ENCODE peak calls at places on chromosomes 12 and 14, in seven cellular contexts. One of them, this sample, is unnamed.
A peak's percentile ranks its signal among the peaks of the same experiment; 100 is the strongest.

GRCh38 chr14:67031920-67032774 is 157.1 kb upstream of the GARIN2 start:
- DNase-seq in Peyer's patch: no peak
- DNase-seq in CD8-positive, alpha-beta T cell: no peak
- DNase-seq in tibial artery: no peak
- DNase-seq in OCI-LY7: no peak
- DNase-seq in heart right ventricle: no peak
- DNase-seq in CD8-positive, alpha-beta memory T cell: no peak
- DNase-seq in this sample: no peak

GRCh38 chr14:23307687-23308644 is 1.3 kb downstream of the BCL2L2 start:
- DNase-seq in Peyer's patch: no peak
- DNase-seq in CD8-positive, alpha-beta T cell: no peak
- DNase-seq in tibial artery: no peak
- DNase-seq in OCI-LY7: no peak
- DNase-seq in heart right ventricle: no peak
- DNase-seq in CD8-positive, alpha-beta memory T cell: no peak
- DNase-seq in this sample: peak; percentile 21

GRCh38 chr14:21096889-21097615 is 1.4 kb downstream of the ZNF219 start:
- DNase-seq in Peyer's patch: no peak
- DNase-seq in CD8-positive, alpha-beta T cell: no peak
- DNase-seq in tibial artery: no peak
- DNase-seq in OCI-LY7: no peak
- DNase-seq in heart right ventricle: no peak
- DNase-seq in CD8-positive, alpha-beta memory T cell: no peak
- DNase-seq in this sample: no peak

GRCh38 chr12:76621582-76622024 is 62.0 kb upstream of the OSBPL8 start:
- DNase-seq in Peyer's patch: peak; percentile 90
- DNase-seq in CD8-positive, alpha-beta T cell: peak; percentile 46
- DNase-seq in tibial artery: peak; percentile 75
- DNase-seq in OCI-LY7: peak; percentile 63
- DNase-seq in heart right ventricle: no peak
- DNase-seq in CD8-positive, alpha-beta memory T cell: peak; percentile 75
- DNase-seq in this sample: peak; percentile 75

GRCh38 chr14:69695664-69696527 is 71.0 kb upstream of the SRSF5 start:
- DNase-seq in Peyer's patch: peak; percentile 71
- DNase-seq in CD8-positive, alpha-beta T cell: no peak
- DNase-seq in tibial artery: no peak
- DNase-seq in OCI-LY7: peak; percentile 54
- DNase-seq in heart right ventricle: no peak
- DNase-seq in CD8-positive, alpha-beta memory T cell: no peak
- DNase-seq in this sample: peak; percentile 39

GRCh38 chr12:45732250-45732649 is 2.7 kb downstream of the ARID2 start:
- DNase-seq in Peyer's patch: no peak
- DNase-seq in CD8-positive, alpha-beta T cell: no peak
- DNase-seq in tibial artery: no peak
- DNase-seq in OCI-LY7: peak; percentile 66
- DNase-seq in heart right ventricle: no peak
- DNase-seq in CD8-positive, alpha-beta memory T cell: no peak
- DNase-seq in this sample: no peak

GRCh38 chr14:44898547-44898946 is 63.2 kb downstream of the KLHL28 start:
- DNase-seq in Peyer's patch: no peak
- DNase-seq in CD8-positive, alpha-beta T cell: no peak
- DNase-seq in tibial artery: no peak
- DNase-seq in OCI-LY7: no peak
- DNase-seq in heart right ventricle: no peak
- DNase-seq in CD8-positive, alpha-beta memory T cell: no peak
- DNase-seq in this sample: no peak

GRCh38 chr12:64522316-64522715 is 70.4 kb downstream of the TBK1 start:
- DNase-seq in Peyer's patch: no peak
- DNase-seq in CD8-positive, alpha-beta T cell: no peak
- DNase-seq in tibial artery: no peak
- DNase-seq in OCI-LY7: no peak
- DNase-seq in heart right ventricle: no peak
- DNase-seq in CD8-positive, alpha-beta memory T cell: no peak
- DNase-seq in this sample: peak; percentile 53

GRCh38 chr14:92926931-92927330 is 4.0 kb downstream of the CHGA start:
- DNase-seq in Peyer's patch: no peak
- DNase-seq in CD8-positive, alpha-beta T cell: no peak
- DNase-seq in tibial artery: no peak
- DNase-seq in OCI-LY7: no peak
- DNase-seq in heart right ventricle: no peak
- DNase-seq in CD8-positive, alpha-beta memory T cell: no peak
- DNase-seq in this sample: no peak

GRCh38 chr12:124386059-124386458 is 91.2 kb downstream of the RFLNA start:
- DNase-seq in Peyer's patch: no peak
- DNase-seq in CD8-positive, alpha-beta T cell: no peak
- DNase-seq in tibial artery: no peak
- DNase-seq in OCI-LY7: no peak
- DNase-seq in heart right ventricle: peak; percentile 69
- DNase-seq in CD8-positive, alpha-beta memory T cell: no peak
- DNase-seq in this sample: no peak

DNA sequence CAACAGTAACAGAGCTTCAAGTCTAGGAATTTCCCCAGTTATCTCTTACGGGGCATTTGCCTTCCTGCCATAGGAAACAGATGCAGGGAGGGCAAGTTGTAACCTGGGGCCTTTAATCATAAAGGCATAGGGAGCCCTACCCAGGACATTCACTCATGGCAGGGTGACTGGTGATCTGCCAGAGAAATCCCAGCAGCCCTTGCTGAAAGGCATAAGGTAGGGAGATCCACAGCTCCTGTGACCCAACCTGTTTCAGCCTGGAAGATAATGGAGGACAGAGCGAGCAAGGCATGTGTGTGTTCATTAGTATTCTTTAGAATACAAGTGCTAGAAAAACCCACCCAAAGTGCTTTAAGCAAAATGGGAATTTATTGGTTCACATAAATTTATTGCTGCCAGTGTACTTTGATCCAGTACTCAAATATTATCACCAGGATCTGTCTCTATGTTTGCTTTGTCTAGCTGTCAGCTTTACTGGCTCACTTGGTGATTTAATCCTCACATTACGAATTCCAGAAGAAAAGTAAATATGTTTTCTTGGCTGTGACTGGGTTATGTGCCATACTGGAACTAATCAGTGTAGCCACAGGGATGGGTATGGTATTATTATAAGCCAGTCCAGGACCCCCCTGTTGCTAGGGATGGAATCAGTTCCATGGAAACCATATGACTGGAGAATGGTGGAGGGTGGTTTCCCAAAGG is 21.1 kb upstream of the AKAP6 start:
- DNase-seq in Peyer's patch: peak; percentile 72
- DNase-seq in CD8-positive, alpha-beta T cell: no peak
- DNase-seq in tibial artery: no peak
- DNase-seq in OCI-LY7: no peak
- DNase-seq in heart right ventricle: no peak
- DNase-seq in CD8-positive, alpha-beta memory T cell: no peak
- DNase-seq in this sample: no peak
- H3K4me3 ChIP-seq in Peyer's patch: no peak overlapping the region
- H3K4me3 ChIP-seq in CD8-positive, alpha-beta T cell: no peak overlapping the region
- H3K4me3 ChIP-seq in tibial artery: no peak overlapping the region
- H3K4me3 ChIP-seq in OCI-LY7: no peak overlapping the region
- H3K4me3 ChIP-seq in heart right ventricle: no peak overlapping the region
- H3K4me3 ChIP-seq in CD8-positive, alpha-beta memory T cell: no peak overlapping the region
- H3K4me3 ChIP-seq in this sample: no peak overlapping the region

GRCh38 chr14:79502751-79503148 is 708.6 kb downstream of the DIO2 start:
- DNase-seq in Peyer's patch: no peak
- DNase-seq in CD8-positive, alpha-beta T cell: no peak
- DNase-seq in tibial artery: no peak
- DNase-seq in OCI-LY7: no peak
- DNase-seq in heart right ventricle: no peak
- DNase-seq in CD8-positive, alpha-beta memory T cell: no peak
- DNase-seq in this sample: no peak
- H3K9me3 ChIP-seq in Peyer's patch: no peaks in the 10 kb centered on the region
- H3K9me3 ChIP-seq in CD8-positive, alpha-beta T cell: no peaks in the 10 kb centered on the region
- H3K9me3 ChIP-seq in tibial artery: no peaks in the 10 kb centered on the region
- H3K9me3 ChIP-seq in OCI-LY7: no peaks in the 10 kb centered on the region
- H3K9me3 ChIP-seq in heart right ventricle: no peaks in the 10 kb centered on the region
- H3K9me3 ChIP-seq in CD8-positive, alpha-beta memory T cell: no peaks in the 10 kb centered on the region
- H3K9me3 ChIP-seq in this sample: no peaks in the 10 kb centered on the region

GRCh38 chr14:97218713-97219355 is 421.7 kb downstream of the VRK1 start:
- DNase-seq in Peyer's patch: no peak
- DNase-seq in CD8-positive, alpha-beta T cell: peak; percentile 21
- DNase-seq in tibial artery: no peak
- DNase-seq in OCI-LY7: no peak
- DNase-seq in heart right ventricle: peak; percentile 7
- DNase-seq in CD8-positive, alpha-beta memory T cell: peak; percentile 58
- DNase-seq in this sample: no peak

GRCh38 chr14:97221572-97221971 is 424.4 kb downstream of the VRK1 start:
- DNase-seq in Peyer's patch: no peak
- DNase-seq in CD8-positive, alpha-beta T cell: no peak
- DNase-seq in tibial artery: no peak
- DNase-seq in OCI-LY7: no peak
- DNase-seq in heart right ventricle: no peak
- DNase-seq in CD8-positive, alpha-beta memory T cell: no peak
- DNase-seq in this sample: no peak

GRCh38 chr14:97217094-97217885 is 420.1 kb downstream of the VRK1 start:
- DNase-seq in Peyer's patch: no peak
- DNase-seq in CD8-positive, alpha-beta T cell: no peak
- DNase-seq in tibial artery: no peak
- DNase-seq in OCI-LY7: no peak
- DNase-seq in heart right ventricle: no peak
- DNase-seq in CD8-positive, alpha-beta memory T cell: no peak
- DNase-seq in this sample: no peak

GRCh38 chr14:97218336-97218712 is 421.1 kb downstream of the VRK1 start:
- DNase-seq in Peyer's patch: no peak
- DNase-seq in CD8-positive, alpha-beta T cell: no peak
- DNase-seq in tibial artery: no peak
- DNase-seq in OCI-LY7: no peak
- DNase-seq in heart right ventricle: no peak
- DNase-seq in CD8-positive, alpha-beta memory T cell: no peak
- DNase-seq in this sample: peak; percentile 3

GRCh38 chr14:97219356-97220017 is 422.3 kb downstream of the VRK1 start:
- DNase-seq in Peyer's patch: no peak
- DNase-seq in CD8-positive, alpha-beta T cell: no peak
- DNase-seq in tibial artery: no peak
- DNase-seq in OCI-LY7: no peak
- DNase-seq in heart right ventricle: no peak
- DNase-seq in CD8-positive, alpha-beta memory T cell: no peak
- DNase-seq in this sample: no peak
- H3K4me3 ChIP-seq in Peyer's patch: peak overlapping the region; percentile 42
- H3K4me3 ChIP-seq in CD8-positive, alpha-beta T cell: peak overlapping the region; percentile 77
- H3K4me3 ChIP-seq in tibial artery: no peak overlapping the region
- H3K4me3 ChIP-seq in OCI-LY7: no peak overlapping the region
- H3K4me3 ChIP-seq in heart right ventricle: peak overlapping the region; percentile 12
- H3K4me3 ChIP-seq in CD8-positive, alpha-beta memory T cell: peak overlapping the region; percentile 77
- H3K4me3 ChIP-seq in this sample: peak overlapping the region; percentile 34

GRCh38 chr12:132986001-132986884 is at the start of gene ZNF26:
- DNase-seq in Peyer's patch: peak; percentile 96
- DNase-seq in CD8-positive, alpha-beta T cell: peak; percentile 81
- DNase-seq in tibial artery: peak; percentile 93
- DNase-seq in OCI-LY7: peak; percentile 96
- DNase-seq in heart right ventricle: peak; percentile 89
- DNase-seq in CD8-positive, alpha-beta memory T cell: peak; percentile 91
- DNase-seq in this sample: peak; percentile 93

DNA sequence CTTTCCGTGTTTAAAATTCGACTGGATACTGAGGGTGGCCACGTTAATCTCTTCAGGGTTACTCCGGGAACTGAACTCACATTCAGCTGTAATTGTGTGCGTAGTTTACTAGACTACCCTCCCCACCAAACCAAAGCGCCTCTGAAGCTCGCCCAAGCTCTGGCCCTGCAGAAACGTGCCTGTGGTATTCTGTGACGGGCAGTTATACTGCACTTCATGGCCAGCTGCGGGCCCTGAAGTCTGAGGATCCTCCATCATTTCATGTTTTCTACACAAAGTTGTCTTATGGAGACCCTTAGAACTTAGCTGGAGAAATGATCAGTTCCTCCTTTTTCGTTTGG is 688 bp downstream of the ZNF26 start:
- DNase-seq in Peyer's patch: no peak
- DNase-seq in CD8-positive, alpha-beta T cell: no peak
- DNase-seq in tibial artery: no peak
- DNase-seq in OCI-LY7: peak; percentile 10
- DNase-seq in heart right ventricle: no peak
- DNase-seq in CD8-positive, alpha-beta memory T cell: no peak
- DNase-seq in this sample: no peak
- H3K9me3 ChIP-seq in Peyer's patch: no peaks in the 10 kb centered on the region
- H3K9me3 ChIP-seq in CD8-positive, alpha-beta T cell: no peaks in the 10 kb centered on the region
- H3K9me3 ChIP-seq in tibial artery: peaks cover 29% of the 10 kb centered on the region
- H3K9me3 ChIP-seq in OCI-LY7: peaks cover 30% of the 10 kb centered on the region
- H3K9me3 ChIP-seq in heart right ventricle: peaks cover 42% of the 10 kb centered on the region
- H3K9me3 ChIP-seq in CD8-positive, alpha-beta memory T cell: no peaks in the 10 kb centered on the region
- H3K9me3 ChIP-seq in this sample: no peaks in the 10 kb centered on the region

DNA sequence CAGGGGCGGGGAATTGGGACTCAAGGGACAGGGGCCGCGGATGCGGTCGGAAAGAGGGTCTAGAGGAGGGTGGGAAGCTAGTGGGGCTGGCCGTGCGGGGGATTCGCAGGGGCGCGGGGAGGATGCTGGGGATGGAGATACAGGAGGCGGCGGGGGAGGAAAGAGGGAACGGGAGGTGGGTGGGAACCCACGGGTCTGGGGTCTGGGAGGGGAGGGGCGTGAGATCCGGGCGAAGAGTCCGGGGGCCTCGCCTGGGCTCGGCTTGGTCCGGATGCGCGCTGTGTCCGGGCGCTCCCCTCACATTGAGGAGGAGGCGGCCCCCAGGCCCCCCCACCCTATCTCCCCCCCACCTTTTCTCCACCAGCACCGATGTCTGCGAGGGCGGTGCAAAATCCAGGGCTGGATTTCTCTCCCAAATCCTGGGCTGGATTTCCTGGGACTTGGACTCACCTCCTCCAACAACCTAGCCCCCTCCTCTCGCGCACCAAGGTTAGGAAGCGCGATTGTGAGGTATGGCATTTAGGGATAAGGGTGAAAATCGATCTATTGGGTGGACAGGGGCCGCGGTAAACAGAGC is at the start of gene AGAP2:
- DNase-seq in Peyer's patch: no peak
- DNase-seq in CD8-positive, alpha-beta T cell: no peak
- DNase-seq in tibial artery: no peak
- DNase-seq in OCI-LY7: no peak
- DNase-seq in heart right ventricle: no peak
- DNase-seq in CD8-positive, alpha-beta memory T cell: peak; percentile 46
- DNase-seq in this sample: peak; percentile 21
- H3K4me3 ChIP-seq in Peyer's patch: peak within 1 kb of the TSS; percentile 12
- H3K4me3 ChIP-seq in CD8-positive, alpha-beta T cell: peak within 1 kb of the TSS; percentile 18
- H3K4me3 ChIP-seq in tibial artery: peak within 1 kb of the TSS; percentile 21
- H3K4me3 ChIP-seq in OCI-LY7: no peak within 1 kb of the TSS
- H3K4me3 ChIP-seq in heart right ventricle: peak within 1 kb of the TSS; percentile 40
- H3K4me3 ChIP-seq in CD8-positive, alpha-beta memory T cell: no peak within 1 kb of the TSS
- H3K4me3 ChIP-seq in this sample: peak within 1 kb of the TSS; percentile 24

GRCh38 chr12:9731797-9732196 is 1.1 kb downstream of the CLECL1 start:
- DNase-seq in Peyer's patch: no peak
- DNase-seq in CD8-positive, alpha-beta T cell: no peak
- DNase-seq in tibial artery: no peak
- DNase-seq in OCI-LY7: peak; percentile 77
- DNase-seq in heart right ventricle: no peak
- DNase-seq in CD8-positive, alpha-beta memory T cell: no peak
- DNase-seq in this sample: no peak
- H3K9me3 ChIP-seq in Peyer's patch: no peaks in the 10 kb centered on the region
- H3K9me3 ChIP-seq in CD8-positive, alpha-beta T cell: no peaks in the 10 kb centered on the region
- H3K9me3 ChIP-seq in tibial artery: no peaks in the 10 kb centered on the region
- H3K9me3 ChIP-seq in OCI-LY7: peaks cover 7% of the 10 kb centered on the region
- H3K9me3 ChIP-seq in heart right ventricle: no peaks in the 10 kb centered on the region
- H3K9me3 ChIP-seq in CD8-positive, alpha-beta memory T cell: no peaks in the 10 kb centered on the region
- H3K9me3 ChIP-seq in this sample: no peaks in the 10 kb centered on the region

GRCh38 chr12:47989666-47990065 is 14.6 kb downstream of the COL2A1 start:
- DNase-seq in Peyer's patch: peak; percentile 35
- DNase-seq in CD8-positive, alpha-beta T cell: no peak
- DNase-seq in tibial artery: peak; percentile 33
- DNase-seq in OCI-LY7: no peak
- DNase-seq in heart right ventricle: no peak
- DNase-seq in CD8-positive, alpha-beta memory T cell: peak; percentile 21
- DNase-seq in this sample: no peak
- H3K4me3 ChIP-seq in Peyer's patch: no peak overlapping the region
- H3K4me3 ChIP-seq in CD8-positive, alpha-beta T cell: no peak overlapping the region
- H3K4me3 ChIP-seq in tibial artery: no peak overlapping the region
- H3K4me3 ChIP-seq in OCI-LY7: no peak overlapping the region
- H3K4me3 ChIP-seq in heart right ventricle: no peak overlapping the region
- H3K4me3 ChIP-seq in CD8-positive, alpha-beta memory T cell: no peak overlapping the region
- H3K4me3 ChIP-seq in this sample: no peak overlapping the region

GRCh38 chr12:133023566-133023965 is 13.7 kb upstream of the ZNF84 start:
- DNase-seq in Peyer's patch: no peak
- DNase-seq in CD8-positive, alpha-beta T cell: no peak
- DNase-seq in tibial artery: no peak
- DNase-seq in OCI-LY7: no peak
- DNase-seq in heart right ventricle: no peak
- DNase-seq in CD8-positive, alpha-beta memory T cell: no peak
- DNase-seq in this sample: no peak
- H3K9me3 ChIP-seq in Peyer's patch: no peaks in the 10 kb centered on the region
- H3K9me3 ChIP-seq in CD8-positive, alpha-beta T cell: peaks cover 49% of the 10 kb centered on the region
- H3K9me3 ChIP-seq in tibial artery: peaks cover 86% of the 10 kb centered on the region
- H3K9me3 ChIP-seq in OCI-LY7: no peaks in the 10 kb centered on the region
- H3K9me3 ChIP-seq in heart right ventricle: peaks cover 98% of the 10 kb centered on the region
- H3K9me3 ChIP-seq in CD8-positive, alpha-beta memory T cell: peaks cover 51% of the 10 kb centered on the region
- H3K9me3 ChIP-seq in this sample: peaks cover 3% of the 10 kb centered on the region